ENCODE peak calls at places on chromosomes 12 and 14, in five cellular contexts. Y is WERI-Rb-1, T is fibroblast of lung, K is transverse colon, U is heart right ventricle. O is an unnamed sample.

GRCh38 chr12:14664434-14665023 is 31.9 kb downstream of the GUCY2C start:
- DNase-seq in Y (peak; percentile 17), T (peak; percentile 49), K (peak; percentile 22), U (no peak), O (no peak)

GRCh38 chr14:100620437-100621100 is 33.4 kb upstream of the BEGAIN start:
- DNase-seq in Y (no peak), T (no peak), K (peak; percentile 5), U (no peak), O (no peak)

GRCh38 chr12:6724409-6724797 is 557 bp downstream of the COPS7A start:
- DNase-seq in Y (peak; percentile 30), T (no peak), K (peak; percentile 33), U (no peak), O (no peak)

GRCh38 chr14:78618379-78618778 is 448.2 kb downstream of the NRXN3 start:
- DNase-seq in Y (no peak), T (no peak), K (no peak), U (no peak), O (no peak)

GRCh38 chr12:118984206-118984943 is 3.0 kb downstream of the SRRM4 start:
- DNase-seq in Y (no peak), T (no peak), K (no peak), U (no peak), O (no peak)

GRCh38 chr12:47078733-47079364 is 572 bp upstream of the PCED1B start:
- DNase-seq in Y (no peak), T (no peak), K (peak; percentile 45), U (peak; percentile 21), O (no peak)

GRCh38 chr12:50621435-50622304 is 116.9 kb downstream of the DIP2B start:
- DNase-seq in Y (no peak), T (no peak), K (peak; percentile 40), U (no peak), O (no peak)

GRCh38 chr14:22563987-22564386 is 25.0 kb downstream of the DAD1 start:
- DNase-seq in Y (no peak), T (no peak), K (no peak), U (no peak), O (no peak)

GRCh38 chr14:26856832-26857508 is 259.1 kb upstream of the NOVA1 start:
- DNase-seq in Y (no peak), T (no peak), K (no peak), U (no peak), O (no peak)

GRCh38 chr14:102033241-102033640 is 53.6 kb downstream of the HSP90AA1 start:
- DNase-seq in Y (peak; percentile 80), T (no peak), K (no peak), U (no peak), O (no peak)

GRCh38 chr12:673849-674248 is 10.6 kb upstream of the NINJ2 start:
- DNase-seq in Y (no peak), T (no peak), K (no peak), U (no peak), O (no peak)

GRCh38 chr14:64201931-64202330 is 92.2 kb downstream of the ESR2 start:
- DNase-seq in Y (no peak), T (no peak), K (no peak), U (no peak), O (no peak)

GRCh38 chr12:1926274-1926673 is 7.8 kb upstream of the CACNA2D4 start:
- DNase-seq in Y (no peak), T (no peak), K (no peak), U (no peak), O (peak; percentile 11)

GRCh38 chr12:124645530-124646244 is 78.3 kb upstream of the NCOR2 start:
- DNase-seq in Y (no peak), T (no peak), K (no peak), U (no peak), O (no peak)

GRCh38 chr12:103801709-103802585 is 39.1 kb downstream of the NT5DC3 start:
- DNase-seq in Y (no peak), T (peak; percentile 14), K (no peak), U (no peak), O (no peak)

GRCh38 chr12:52865090-52865944 is 16.5 kb upstream of the KRT78 start:
- DNase-seq in Y (peak; percentile 82), T (peak; percentile 73), K (peak; percentile 80), U (peak; percentile 62), O (peak; percentile 49)

GRCh38 chr12:51901121-51901812 is 6.0 kb upstream of the ACVRL1 start:
- DNase-seq in Y (no peak), T (peak; percentile 16), K (peak; percentile 75), U (no peak), O (no peak)

GRCh38 chr12:12083688-12084087 is 12.9 kb downstream of the BCL2L14 start:
- DNase-seq in Y (no peak), T (no peak), K (no peak), U (no peak), O (peak; percentile 8)

GRCh38 chr12:12086331-12086730 is 15.6 kb downstream of the BCL2L14 start:
- DNase-seq in Y (no peak), T (no peak), K (peak; percentile 31), U (no peak), O (no peak)

GRCh38 chr12:12079291-12079690 is 8.6 kb downstream of the BCL2L14 start:
- DNase-seq in Y (no peak), T (no peak), K (no peak), U (no peak), O (no peak)

GRCh38 chr12:12086975-12087692 is 16.4 kb downstream of the BCL2L14 start:
- DNase-seq in Y (no peak), T (no peak), K (no peak), U (no peak), O (no peak)

GRCh38 chr12:12081836-12082497 is 11.2 kb downstream of the BCL2L14 start:
- DNase-seq in Y (peak; percentile 30), T (peak; percentile 61), K (peak; percentile 78), U (no peak), O (peak; percentile 4)
- TF ChIP-seq CTCF in Y (peak; percentile 15), T (peak; percentile 3), K (no peak), U (peak; percentile 60), O (peak; percentile 17)

GRCh38 chr14:104977008-104977680 is 1.0 kb downstream of the AHNAK2 start:
- DNase-seq in Y (no peak), T (no peak), K (no peak), U (no peak), O (no peak)
- H3K4me3 ChIP-seq in Y (peak overlapping the region; percentile 51), T (peak overlapping the region; percentile 52), K (no peak overlapping the region), U (peak overlapping the region; percentile 47), O (peak overlapping the region; percentile 47)

GRCh38 chr12:108800591-108800990 is 56.8 kb downstream of the SSH1 start:
- DNase-seq in Y (no peak), T (no peak), K (no peak), U (no peak), O (peak; percentile 71)
- TF ChIP-seq CTCF in Y (no peak), T (no peak), K (no peak), U (no peak), O (no peak)

GRCh38 chr12:27844427-27845090 is 64.5 kb upstream of the MANSC4 start:
- DNase-seq in Y (peak; percentile 10), T (no peak), K (no peak), U (peak; percentile 17), O (no peak)

GRCh38 chr12:27841392-27841882 is 61.4 kb upstream of the MANSC4 start:
- DNase-seq in Y (no peak), T (no peak), K (no peak), U (no peak), O (peak; percentile 9)

GRCh38 chr12:27845187-27845586 is 65.2 kb upstream of the MANSC4 start:
- DNase-seq in Y (no peak), T (no peak), K (no peak), U (no peak), O (no peak)

GRCh38 chr12:27840229-27840999 is 60.4 kb upstream of the MANSC4 start:
- DNase-seq in Y (no peak), T (peak; percentile 42), K (no peak), U (no peak), O (no peak)

GRCh38 chr12:27843714-27844245 is 63.7 kb upstream of the MANSC4 start:
- DNase-seq in Y (peak; percentile 11), T (peak; percentile 71), K (no peak), U (no peak), O (no peak)
- H3K4me3 ChIP-seq in Y (no peak overlapping the region), T (no peak overlapping the region), K (no peak overlapping the region), U (no peak overlapping the region), O (no peak overlapping the region)

GRCh38 chr14:68921666-68922065 is 57.4 kb downstream of the ACTN1 start:
- DNase-seq in Y (no peak), T (no peak), K (no peak), U (no peak), O (no peak)
- TF ChIP-seq CTCF in Y (peak; percentile 17), T (no peak), K (no peak), U (peak; percentile 3), O (peak; percentile 14)

GRCh38 chr12:40063424-40063823 is 42.5 kb downstream of the SLC2A13 start:
- DNase-seq in Y (no peak), T (no peak), K (no peak), U (no peak), O (no peak)
- H3K4me3 ChIP-seq in Y (no peak overlapping the region), T (no peak overlapping the region), K (no peak overlapping the region), U (no peak overlapping the region), O (no peak overlapping the region)

DNA sequence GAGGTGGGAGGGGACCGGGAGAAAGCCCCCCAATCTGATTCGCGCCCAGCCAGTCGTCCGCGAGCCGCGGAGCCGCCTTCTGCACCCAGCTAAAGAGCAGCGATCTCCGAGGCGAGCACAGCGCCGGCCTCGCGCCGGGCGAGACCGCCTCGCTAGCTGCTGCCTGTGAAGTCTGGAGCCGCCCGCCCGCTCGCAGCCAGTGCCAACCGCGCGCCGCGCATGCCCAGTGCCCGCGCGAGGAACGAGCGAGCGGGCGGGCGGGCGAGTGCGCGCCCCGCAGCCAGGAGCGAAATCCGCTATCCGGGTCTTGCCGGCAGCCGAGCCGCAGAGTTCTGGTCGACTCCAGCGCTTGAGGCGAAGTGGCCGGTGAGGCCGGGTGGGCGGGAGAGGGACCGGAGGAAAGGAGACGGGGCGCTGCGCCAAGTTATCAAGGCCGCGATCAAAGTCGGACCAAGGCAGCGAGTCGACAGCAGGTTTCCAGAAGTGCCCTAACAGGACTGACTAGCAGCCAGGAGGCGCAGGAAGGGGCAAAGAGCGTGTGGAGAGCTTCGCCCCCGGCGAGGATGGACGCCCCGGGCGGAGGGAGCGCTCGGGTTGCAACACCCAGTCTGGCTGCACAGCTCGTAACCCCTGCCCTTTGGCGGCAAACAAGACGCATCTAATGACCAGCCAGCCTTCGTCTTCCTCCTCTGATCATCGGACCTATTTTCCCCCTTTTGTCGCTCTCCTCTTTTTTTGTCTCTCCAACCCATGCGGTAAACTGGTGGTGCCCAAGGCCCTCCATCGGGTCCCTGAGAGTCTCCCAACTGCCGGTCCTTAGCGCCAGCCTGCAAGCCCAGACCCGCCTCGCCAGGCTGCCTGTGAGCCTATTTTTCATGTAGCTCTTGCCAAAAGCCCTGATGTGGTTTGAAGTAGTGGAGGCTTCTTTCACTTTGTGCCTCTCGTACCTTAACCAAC is at the start of gene EPS8:
- DNase-seq in Y (peak; percentile 93), T (peak; percentile 91), K (peak; percentile 93), U (peak; percentile 94), O (peak; percentile 74)
- TF ChIP-seq CTCF in Y (no peak), T (no peak), K (no peak), U (no peak), O (no peak)